ENCODE peak calls at places on chromosomes 12 and 14, in six cellular contexts. A, L, J, F, Q and B are unnamed samples.

GRCh38 chr12:95083938-95084337 is 10.5 kb upstream of the NR2C1 start:
- DNase-seq in A (no peak), L (peak; percentile 19), J (no peak), F (no peak), Q (peak; percentile 60), B (peak; percentile 10)

GRCh38 chr14:87994974-87995373 is 2.0 kb upstream of the GALC start:
- DNase-seq in A (no peak), L (no peak), J (no peak), F (no peak), Q (no peak), B (no peak)

GRCh38 chr12:22255097-22255496 is 79.4 kb downstream of the ST8SIA1 start:
- DNase-seq in A (no peak), L (no peak), J (no peak), F (no peak), Q (no peak), B (no peak)

GRCh38 chr12:45433441-45433868 is 217.6 kb downstream of the ANO6 start:
- DNase-seq in A (no peak), L (peak; percentile 72), J (no peak), F (no peak), Q (no peak), B (no peak)

GRCh38 chr12:46692606-46693005 is 133.2 kb downstream of the SLC38A4 start:
- DNase-seq in A (no peak), L (no peak), J (no peak), F (no peak), Q (no peak), B (no peak)

GRCh38 chr12:613996-614726 is 49.1 kb downstream of the NINJ2 start:
- DNase-seq in A (no peak), L (no peak), J (no peak), F (no peak), Q (no peak), B (no peak)

GRCh38 chr12:124661382-124661781 is 94.0 kb upstream of the NCOR2 start:
- DNase-seq in A (no peak), L (no peak), J (no peak), F (no peak), Q (no peak), B (no peak)

GRCh38 chr14:29716150-29716549 is 211.5 kb downstream of the PRKD1 start:
- DNase-seq in A (no peak), L (no peak), J (no peak), F (no peak), Q (no peak), B (no peak)

GRCh38 chr12:19398376-19399363 is 40.6 kb upstream of the AEBP2 start:
- DNase-seq in A (no peak), L (no peak), J (no peak), F (peak; percentile 20), Q (no peak), B (no peak)

GRCh38 chr12:29234965-29235364 is 85.9 kb downstream of the FAR2 start:
- DNase-seq in A (no peak), L (no peak), J (no peak), F (no peak), Q (no peak), B (no peak)

GRCh38 chr14:24067133-24068082 is 4.0 kb upstream of the CPNE6 start:
- DNase-seq in A (no peak), L (no peak), J (no peak), F (no peak), Q (no peak), B (no peak)

GRCh38 chr12:89779090-89779489 is 70.5 kb upstream of the ATP2B1 start:
- DNase-seq in A (no peak), L (no peak), J (no peak), F (no peak), Q (no peak), B (no peak)

GRCh38 chr12:114657597-114657920 is 26.4 kb downstream of the TBX3 start:
- DNase-seq in A (no peak), L (no peak), J (no peak), F (no peak), Q (no peak), B (no peak)

GRCh38 chr12:42762395-42762925 is 172.9 kb upstream of the PRICKLE1 start:
- DNase-seq in A (no peak), L (no peak), J (no peak), F (no peak), Q (no peak), B (no peak)

GRCh38 chr12:38149395-38150073 is 167.0 kb upstream of the ALG10B start:
- DNase-seq in A (no peak), L (no peak), J (no peak), F (no peak), Q (no peak), B (peak; percentile 19)

GRCh38 chr14:100827140-100827517 is 1.2 kb downstream of the MEG3 start:
- DNase-seq in A (no peak), L (no peak), J (no peak), F (no peak), Q (no peak), B (no peak)

GRCh38 chr14:100826371-100827139 is 637 bp downstream of the MEG3 start:
- DNase-seq in A (no peak), L (no peak), J (no peak), F (no peak), Q (no peak), B (no peak)

GRCh38 chr14:100824946-100825690 is 800 bp upstream of the MEG3 start:
- DNase-seq in A (no peak), L (no peak), J (no peak), F (no peak), Q (no peak), B (no peak)

GRCh38 chr14:100824156-100824555 is 1.8 kb upstream of the MEG3 start:
- DNase-seq in A (no peak), L (no peak), J (peak; percentile 37), F (no peak), Q (no peak), B (no peak)

DNA sequence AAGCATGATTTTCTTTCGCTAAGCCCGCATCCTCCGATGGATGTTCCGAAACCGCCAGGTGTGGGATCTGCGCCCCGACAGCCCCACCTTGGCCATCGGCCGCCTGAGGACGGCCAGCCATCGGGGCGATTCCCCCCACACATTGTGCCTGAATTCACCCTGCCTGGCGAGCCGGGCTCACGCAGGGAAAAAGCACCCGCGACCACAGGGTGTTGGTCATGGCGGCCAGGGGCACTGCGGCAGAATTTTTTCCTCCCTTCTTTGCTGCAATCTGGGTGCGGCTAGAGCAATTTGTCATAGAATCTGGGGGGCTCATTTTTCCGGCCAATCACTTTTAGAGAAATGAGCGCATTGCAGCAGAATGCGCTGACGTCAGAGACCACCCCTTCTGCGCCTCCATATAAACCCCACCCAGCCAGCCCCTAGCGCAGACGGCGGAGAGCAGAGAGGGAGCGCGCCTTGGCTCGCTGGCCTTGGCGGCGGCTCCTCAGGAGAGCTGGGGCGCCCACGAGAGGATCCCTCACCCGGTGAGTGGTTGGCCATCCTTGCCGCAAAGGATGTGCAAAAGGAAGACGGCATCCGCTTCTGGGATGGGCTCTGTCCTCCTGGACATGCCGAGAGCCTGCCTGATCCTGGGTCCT is at the start of gene MEG3:
- DNase-seq in A (no peak), L (no peak), J (peak; percentile 39), F (no peak), Q (peak; percentile 51), B (no peak)
- TF ChIP-seq POLR2A in A (no peak), L (no peak), J (peak; percentile 71), F (peak; percentile 80), Q (peak; percentile 54), B (no peak)

GRCh38 chr12:47755655-47756562 is 2.8 kb downstream of the RAPGEF3 start:
- DNase-seq in A (peak; percentile 67), L (no peak), J (no peak), F (no peak), Q (no peak), B (no peak)
- TF ChIP-seq POLR2A in A (no peak), L (no peak), J (no peak), F (no peak), Q (no peak), B (no peak)

DNA sequence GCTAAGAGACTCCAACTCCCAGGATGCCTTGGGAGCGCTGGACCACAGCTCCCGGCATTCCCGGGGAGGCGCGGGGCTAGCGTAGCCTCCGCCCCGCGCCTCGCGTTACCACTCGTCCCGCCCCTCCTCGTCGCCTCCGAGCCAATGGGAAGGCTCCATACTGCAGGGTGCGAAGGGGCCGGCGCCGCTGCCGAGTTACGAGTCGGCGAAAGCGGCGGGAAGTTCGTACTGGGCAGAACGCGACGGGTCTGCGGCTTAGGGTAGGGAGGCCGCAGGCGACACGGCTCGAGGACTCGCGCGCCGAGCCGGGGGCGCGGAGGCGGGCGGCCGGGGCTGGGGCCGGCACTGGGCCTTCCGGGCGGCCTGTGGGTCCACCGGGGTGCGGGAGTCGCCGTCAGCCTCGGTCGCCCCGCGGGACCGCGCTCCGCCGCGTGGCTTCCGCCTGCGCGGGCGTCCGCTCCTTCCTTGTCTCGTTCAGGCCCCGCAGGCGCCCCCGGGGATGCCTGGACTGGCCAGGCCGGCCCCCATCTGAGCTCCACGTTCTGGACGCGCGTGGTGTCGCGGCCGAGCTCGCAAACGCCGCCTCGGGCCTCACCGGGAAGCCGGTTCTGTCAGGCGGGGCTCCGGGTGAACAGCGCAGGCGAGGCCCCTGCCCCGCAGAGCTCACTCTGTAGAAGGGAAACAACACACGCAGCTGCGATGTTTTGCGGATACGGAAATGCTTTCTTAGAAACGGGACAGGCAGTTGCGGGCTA is at the start of gene VRK1:
- DNase-seq in A (peak; percentile 84), L (peak; percentile 84), J (peak; percentile 97), F (peak; percentile 96), Q (peak; percentile 96), B (peak; percentile 85)
- TF ChIP-seq POLR2A in A (peak; percentile 83), L (peak; percentile 85), J (no peak), F (no peak), Q (no peak), B (peak; percentile 82)

GRCh38 chr14:103716091-103716801 is 636 bp downstream of the ZFYVE21 start:
- DNase-seq in A (peak; percentile 60), L (no peak), J (peak; percentile 50), F (no peak), Q (no peak), B (peak; percentile 48)

GRCh38 chr14:103714063-103714724 is 1.1 kb downstream of the XRCC3 start:
- DNase-seq in A (no peak), L (no peak), J (no peak), F (no peak), Q (no peak), B (no peak)

GRCh38 chr14:103713304-103714062 is 1.8 kb downstream of the XRCC3 start:
- DNase-seq in A (no peak), L (no peak), J (no peak), F (no peak), Q (no peak), B (no peak)

GRCh38 chr14:103716899-103717411 is 1.3 kb downstream of the ZFYVE21 start:
- DNase-seq in A (no peak), L (no peak), J (no peak), F (no peak), Q (no peak), B (no peak)

GRCh38 chr14:103715052-103716000 is at the start of the genes XRCC3 and ZFYVE21:
- DNase-seq in A (peak; percentile 100), L (peak; percentile 99), J (peak; percentile 99), F (peak; percentile 100), Q (peak; percentile 99), B (peak; percentile 99)
- TF ChIP-seq POLR2A in A (peak; percentile 82), L (peak; percentile 81), J (peak; percentile 91), F (no peak), Q (peak; percentile 71), B (peak; percentile 85)